ENCODE peak calls at places on chromosomes 6 and 20, in five cellular contexts. One of them, this sample, is unnamed.

GRCh38 chr6:14031516-14031915 is 86.1 kb upstream of the CD83 start:
- DNase-seq in H1: no peak
- DNase-seq in mesenchymal stem cell: no peak
- DNase-seq in IMR-90: peak; percentile 36
- DNase-seq in trophoblast cell: no peak
- DNase-seq in this sample: no peak

GRCh38 chr6:84581494-84582259 is 182.7 kb downstream of the TBX18 start:
- DNase-seq in trophoblast cell: no peak
- DNase-seq in H1: no peak
- DNase-seq in mesenchymal stem cell: peak; percentile 91
- DNase-seq in IMR-90: peak; percentile 73
- DNase-seq in this sample: no peak

GRCh38 chr6:56549014-56549413 is 93.7 kb downstream of the DST start:
- DNase-seq in trophoblast cell: no peak
- DNase-seq in IMR-90: no peak
- DNase-seq in H1: no peak
- DNase-seq in mesenchymal stem cell: no peak
- DNase-seq in this sample: peak; percentile 48

GRCh38 chr6:2877057-2877882 is 25.8 kb downstream of the SERPINB9 start:
- DNase-seq in H1: no peak
- DNase-seq in mesenchymal stem cell: peak; percentile 76
- DNase-seq in trophoblast cell: peak; percentile 66
- DNase-seq in IMR-90: peak; percentile 57
- DNase-seq in this sample: no peak

GRCh38 chr6:16770701-16771569 is 9.7 kb upstream of the ATXN1 start:
- DNase-seq in IMR-90: peak; percentile 60
- DNase-seq in H1: peak; percentile 82
- DNase-seq in mesenchymal stem cell: peak; percentile 86
- DNase-seq in trophoblast cell: peak; percentile 80
- DNase-seq in this sample: peak; percentile 40

GRCh38 chr6:154386848-154387717 is 30.5 kb upstream of the IPCEF1 start:
- DNase-seq in H1: no peak
- DNase-seq in mesenchymal stem cell: peak; percentile 84
- DNase-seq in trophoblast cell: peak; percentile 67
- DNase-seq in IMR-90: peak; percentile 97
- DNase-seq in this sample: no peak

GRCh38 chr6:14612016-14612415 is 494.4 kb downstream of the CD83 start:
- DNase-seq in H1: no peak
- DNase-seq in IMR-90: peak; percentile 79
- DNase-seq in trophoblast cell: no peak
- DNase-seq in mesenchymal stem cell: peak; percentile 29
- DNase-seq in this sample: no peak

GRCh38 chr6:83309344-83309743 is 116.2 kb downstream of the RWDD2A start:
- DNase-seq in trophoblast cell: no peak
- DNase-seq in H1: no peak
- DNase-seq in IMR-90: peak; percentile 11
- DNase-seq in mesenchymal stem cell: no peak
- DNase-seq in this sample: no peak

GRCh38 chr6:100845676-100846075 is 35.5 kb downstream of the ASCC3 start:
- DNase-seq in trophoblast cell: no peak
- DNase-seq in IMR-90: no peak
- DNase-seq in H1: no peak
- DNase-seq in mesenchymal stem cell: no peak
- DNase-seq in this sample: no peak

GRCh38 chr20:63434599-63435378 is 37.7 kb downstream of the KCNQ2 start:
- DNase-seq in H1: peak; percentile 96
- DNase-seq in trophoblast cell: peak; percentile 45
- DNase-seq in IMR-90: peak; percentile 18
- DNase-seq in mesenchymal stem cell: peak; percentile 9
- DNase-seq in this sample: peak; percentile 77

GRCh38 chr6:66930559-66931290 is 1223.7 kb upstream of the EYS start:
- DNase-seq in H1: no peak
- DNase-seq in IMR-90: peak; percentile 12
- DNase-seq in trophoblast cell: peak; percentile 82
- DNase-seq in mesenchymal stem cell: peak; percentile 15
- DNase-seq in this sample: no peak

GRCh38 chr6:170024940-170025339 is 265.9 kb downstream of the DLL1 start:
- DNase-seq in trophoblast cell: no peak
- DNase-seq in mesenchymal stem cell: peak; percentile 23
- DNase-seq in IMR-90: peak; percentile 58
- DNase-seq in H1: no peak
- DNase-seq in this sample: no peak
- H4K91ac ChIP-seq in trophoblast cell: peak overlapping the region; percentile 68
- H4K91ac ChIP-seq in mesenchymal stem cell: no peak overlapping the region
- H4K91ac ChIP-seq in IMR-90: no peak overlapping the region
- H4K91ac ChIP-seq in H1: no peak overlapping the region
- H4K91ac ChIP-seq in this sample: no peak overlapping the region

GRCh38 chr20:56343861-56344381 is 14.9 kb upstream of the FAM210B start:
- DNase-seq in trophoblast cell: peak; percentile 60
- DNase-seq in IMR-90: peak; percentile 24
- DNase-seq in H1: peak; percentile 98
- DNase-seq in mesenchymal stem cell: peak; percentile 35
- DNase-seq in this sample: peak; percentile 62
- H3K79me1 ChIP-seq in trophoblast cell: no peaks in the 10 kb centered on the region
- H3K79me1 ChIP-seq in IMR-90: no peaks in the 10 kb centered on the region
- H3K79me1 ChIP-seq in H1: no peaks in the 10 kb centered on the region
- H3K79me1 ChIP-seq in mesenchymal stem cell: no peaks in the 10 kb centered on the region
- H3K79me1 ChIP-seq in this sample: no peaks in the 10 kb centered on the region

GRCh38 chr6:110613356-110613755 is 136.9 kb upstream of the SLC22A16 start:
- DNase-seq in IMR-90: no peak
- DNase-seq in trophoblast cell: peak; percentile 68
- DNase-seq in mesenchymal stem cell: no peak
- DNase-seq in H1: no peak
- DNase-seq in this sample: no peak
- H3K36me3 ChIP-seq in IMR-90: peaks cover 4% of the 10 kb centered on the region
- H3K36me3 ChIP-seq in trophoblast cell: peaks cover 5% of the 10 kb centered on the region
- H3K36me3 ChIP-seq in mesenchymal stem cell: peaks cover 4% of the 10 kb centered on the region
- H3K36me3 ChIP-seq in H1: no peaks in the 10 kb centered on the region
- H3K36me3 ChIP-seq in this sample: peaks cover 3% of the 10 kb centered on the region

GRCh38 chr6:87700729-87701675 is 1.0 kb downstream of the AKIRIN2 start:
- DNase-seq in H1: peak; percentile 52
- DNase-seq in IMR-90: peak; percentile 62
- DNase-seq in trophoblast cell: peak; percentile 57
- DNase-seq in mesenchymal stem cell: peak; percentile 74
- DNase-seq in this sample: peak; percentile 39
- H4K91ac ChIP-seq in H1: no peak overlapping the region
- H4K91ac ChIP-seq in IMR-90: peak overlapping the region; percentile 90
- H4K91ac ChIP-seq in trophoblast cell: peak overlapping the region; percentile 87
- H4K91ac ChIP-seq in mesenchymal stem cell: peak overlapping the region; percentile 77
- H4K91ac ChIP-seq in this sample: no peak overlapping the region

DNA sequence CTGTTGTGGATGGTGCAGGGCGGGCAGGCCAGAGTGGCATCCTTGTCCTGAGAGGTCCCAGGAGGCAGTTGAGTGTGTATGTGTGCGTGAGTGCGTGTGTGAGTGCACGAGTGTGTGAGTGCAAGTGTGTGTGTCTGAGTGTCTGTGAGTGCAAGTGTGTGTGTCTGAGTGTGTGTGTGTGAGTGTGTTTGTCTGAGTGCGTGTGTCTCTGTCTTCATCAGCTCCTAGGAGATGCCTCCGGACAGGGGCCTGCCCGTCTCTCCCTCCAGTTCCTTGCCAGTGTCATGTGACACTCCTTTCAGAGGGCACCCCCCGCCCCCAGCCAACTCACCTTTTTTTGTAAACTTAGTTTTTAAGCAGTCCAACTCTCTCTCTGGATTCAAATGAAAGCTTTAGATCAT is 12.3 kb downstream of the IGF2R start:
- DNase-seq in IMR-90: no peak
- DNase-seq in mesenchymal stem cell: no peak
- DNase-seq in trophoblast cell: no peak
- DNase-seq in H1: no peak
- DNase-seq in this sample: no peak
- H3K79me1 ChIP-seq in IMR-90: peaks cover 87% of the 10 kb centered on the region
- H3K79me1 ChIP-seq in mesenchymal stem cell: no peaks in the 10 kb centered on the region
- H3K79me1 ChIP-seq in trophoblast cell: no peaks in the 10 kb centered on the region
- H3K79me1 ChIP-seq in H1: peaks cover 29% of the 10 kb centered on the region
- H3K79me1 ChIP-seq in this sample: peaks cover 23% of the 10 kb centered on the region

GRCh38 chr20:49260218-49260617 is 17.6 kb downstream of the ZNFX1 start:
- DNase-seq in mesenchymal stem cell: no peak
- DNase-seq in trophoblast cell: no peak
- DNase-seq in IMR-90: no peak
- DNase-seq in H1: no peak
- DNase-seq in this sample: no peak

GRCh38 chr20:49259284-49259683 is 18.6 kb downstream of the ZNFX1 start:
- DNase-seq in IMR-90: no peak
- DNase-seq in H1: no peak
- DNase-seq in trophoblast cell: no peak
- DNase-seq in mesenchymal stem cell: no peak
- DNase-seq in this sample: no peak

GRCh38 chr20:49261173-49261572 is 16.7 kb downstream of the ZNFX1 start:
- DNase-seq in trophoblast cell: no peak
- DNase-seq in IMR-90: no peak
- DNase-seq in H1: no peak
- DNase-seq in mesenchymal stem cell: no peak
- DNase-seq in this sample: no peak

GRCh38 chr20:49259799-49260198 is 18.1 kb downstream of the ZNFX1 start:
- DNase-seq in H1: no peak
- DNase-seq in trophoblast cell: no peak
- DNase-seq in mesenchymal stem cell: no peak
- DNase-seq in IMR-90: no peak
- DNase-seq in this sample: no peak

GRCh38 chr20:49262444-49262843 is 15.4 kb downstream of the ZNFX1 start:
- DNase-seq in trophoblast cell: no peak
- DNase-seq in mesenchymal stem cell: no peak
- DNase-seq in H1: no peak
- DNase-seq in IMR-90: no peak
- DNase-seq in this sample: no peak
- H3K36me3 ChIP-seq in trophoblast cell: peaks cover 25% of the 10 kb centered on the region
- H3K36me3 ChIP-seq in mesenchymal stem cell: peaks cover 40% of the 10 kb centered on the region
- H3K36me3 ChIP-seq in H1: peaks cover 43% of the 10 kb centered on the region
- H3K36me3 ChIP-seq in IMR-90: peaks cover 48% of the 10 kb centered on the region
- H3K36me3 ChIP-seq in this sample: peaks cover 92% of the 10 kb centered on the region

GRCh38 chr6:116371384-116372209 is 850 bp downstream of the DSE start:
- DNase-seq in H1: peak; percentile 83
- DNase-seq in mesenchymal stem cell: peak; percentile 94
- DNase-seq in trophoblast cell: peak; percentile 94
- DNase-seq in IMR-90: peak; percentile 94
- DNase-seq in this sample: peak; percentile 71
- H4K91ac ChIP-seq in H1: peak overlapping the region; percentile 27
- H4K91ac ChIP-seq in mesenchymal stem cell: peak overlapping the region; percentile 94
- H4K91ac ChIP-seq in trophoblast cell: peak overlapping the region; percentile 76
- H4K91ac ChIP-seq in IMR-90: peak overlapping the region; percentile 78
- H4K91ac ChIP-seq in this sample: peak overlapping the region; percentile 24

GRCh38 chr6:106112446-106112845 is 26.3 kb downstream of the PRDM1 start:
- DNase-seq in mesenchymal stem cell: no peak
- DNase-seq in IMR-90: peak; percentile 51
- DNase-seq in H1: no peak
- DNase-seq in trophoblast cell: no peak
- DNase-seq in this sample: no peak
- H3K79me1 ChIP-seq in mesenchymal stem cell: no peaks in the 10 kb centered on the region
- H3K79me1 ChIP-seq in IMR-90: peaks cover 6% of the 10 kb centered on the region
- H3K79me1 ChIP-seq in H1: no peaks in the 10 kb centered on the region
- H3K79me1 ChIP-seq in trophoblast cell: no peaks in the 10 kb centered on the region
- H3K79me1 ChIP-seq in this sample: no peaks in the 10 kb centered on the region